ENCODE peak calls at places on chromosome 5, in seven cellular contexts. V is HFF-Myc, K is astrocyte, C is lung, Y is glutamatergic neuron, N is left ventricle myocardium inferior, B is adrenal gland. M is an unnamed sample.

GRCh38 chr5:141681695-141682641 is at the start of gene ARAP3:
- DNase-seq in N (peak), C (peak), K (peak), B (peak), V (no peak), Y (peak), M (peak)

GRCh38 chr5:132661231-132662003 is 3.4 kb downstream of the IL13 start:
- DNase-seq in Y (no peak), C (no peak), N (no peak), B (peak), K (no peak), V (no peak), M (no peak)

GRCh38 chr5:82499845-82500244 is 221.7 kb upstream of the RPS23 start:
- DNase-seq in Y (no peak), N (no peak), C (no peak), V (no peak), B (no peak), K (no peak), M (no peak)

GRCh38 chr5:68519135-68519534 is 303.6 kb downstream of the PIK3R1 start:
- DNase-seq in C (no peak), N (no peak), K (no peak), Y (no peak), V (no peak), B (no peak), M (no peak)

GRCh38 chr5:93741136-93741811 is at the start of gene POU5F2:
- DNase-seq in B (no peak), N (no peak), C (no peak), K (no peak), Y (no peak), V (no peak), M (no peak)

GRCh38 chr5:12659675-12660074 is 755.4 kb upstream of the CTNND2 start:
- DNase-seq in N (no peak), Y (no peak), C (no peak), K (no peak), V (no peak), B (no peak), M (no peak)

GRCh38 chr5:6732634-6733410 is 19.6 kb downstream of the TENT4A start:
- DNase-seq in C (no peak), N (peak), V (no peak), K (peak), B (peak), Y (peak), M (no peak)

GRCh38 chr5:153573326-153574033 is 83.0 kb downstream of the GRIA1 start:
- DNase-seq in Y (no peak), V (no peak), C (peak), N (peak), K (no peak), B (no peak), M (no peak)

GRCh38 chr5:178373711-178374110 is 141.1 kb upstream of the PHYKPL start:
- DNase-seq in C (no peak), N (no peak), B (no peak), K (no peak), Y (no peak), V (no peak), M (no peak)

GRCh38 chr5:61148516-61148915 is 13.8 kb downstream of the SMIM15 start:
- DNase-seq in C (no peak), N (no peak), K (no peak), Y (no peak), V (no peak), B (no peak), M (no peak)

GRCh38 chr5:31854625-31855526 is 215.9 kb downstream of the PDZD2 start:
- DNase-seq in V (no peak), C (peak), Y (peak), B (no peak), N (peak), K (peak), M (no peak)

GRCh38 chr5:55220433-55221185 is 6.5 kb downstream of the MCIDAS start:
- DNase-seq in C (no peak), K (no peak), N (no peak), B (no peak), V (no peak), Y (peak), M (no peak)

GRCh38 chr5:132258102-132259060 is 885 bp downstream of the PDLIM4 start:
- DNase-seq in K (peak), B (peak), C (no peak), Y (no peak), V (no peak), N (no peak), M (no peak)

GRCh38 chr5:43483210-43484048 is at the start of gene TMEM267:
- DNase-seq in K (peak), Y (peak), N (peak), C (peak), B (peak), V (peak), M (peak)

GRCh38 chr5:78699565-78700143 is 51.1 kb upstream of the LHFPL2 start:
- DNase-seq in B (peak), V (peak), N (no peak), C (no peak), Y (no peak), K (peak), M (no peak)

GRCh38 chr5:33588654-33589372 is 148.0 kb downstream of the TARS1 start:
- DNase-seq in B (no peak), N (no peak), Y (peak), V (no peak), C (no peak), K (no peak), M (no peak)

GRCh38 chr5:73682176-73682575 is 56.2 kb downstream of the ARHGEF28 start:
- DNase-seq in K (no peak), V (no peak), B (no peak), Y (no peak), N (no peak), C (no peak), M (no peak)

GRCh38 chr5:178554311-178554710 is 35.9 kb downstream of the COL23A1 start:
- DNase-seq in K (no peak), B (no peak), V (no peak), Y (no peak), N (no peak), C (no peak), M (no peak)

GRCh38 chr5:19175776-19176570 is 812.0 kb downstream of the CDH18 start:
- DNase-seq in Y (no peak), B (no peak), C (no peak), K (no peak), V (no peak), N (no peak), M (no peak)

GRCh38 chr5:109682383-109682782 is 7.3 kb upstream of the MAN2A1 start:
- DNase-seq in K (no peak), B (no peak), Y (no peak), V (no peak), C (no peak), N (no peak), M (no peak)

GRCh38 chr5:171474106-171474878 is 54.8 kb downstream of the FGF18 start:
- DNase-seq in C (no peak), Y (no peak), B (no peak), K (no peak), N (no peak), V (no peak), M (no peak)

GRCh38 chr5:51378061-51378409 is 5.2 kb upstream of the ISL1 start:
- DNase-seq in B (no peak), C (no peak), N (no peak), Y (no peak), K (no peak), V (no peak), M (no peak)

GRCh38 chr5:180197016-180197702 is 11.9 kb downstream of the RASGEF1C start:
- DNase-seq in K (no peak), V (no peak), Y (peak), N (no peak), C (no peak), B (peak), M (no peak)

GRCh38 chr5:125928663-125929062 is 494.5 kb upstream of the GRAMD2B start:
- DNase-seq in Y (no peak), B (no peak), C (no peak), N (no peak), V (no peak), K (peak), M (no peak)

GRCh38 chr5:33712664-33713063 is 179.1 kb downstream of the ADAMTS12 start:
- DNase-seq in V (no peak), Y (no peak), N (no peak), C (no peak), K (no peak), B (no peak), M (no peak)

GRCh38 chr5:164206196-164206595 is 700.8 kb downstream of the MAT2B start:
- DNase-seq in C (no peak), K (no peak), V (no peak), N (no peak), B (no peak), Y (no peak), M (no peak)

GRCh38 chr5:138438724-138439536 is at the start of gene REEP2:
- DNase-seq in K (peak), B (no peak), V (no peak), N (peak), C (no peak), Y (peak), M (peak)

GRCh38 chr5:139445325-139446170 is 6.2 kb upstream of the DNAJC18 start:
- DNase-seq in V (no peak), Y (no peak), C (no peak), N (no peak), K (peak), B (no peak), M (no peak)

GRCh38 chr5:146675700-146676099 is 159.7 kb upstream of the GPR151 start:
- DNase-seq in K (no peak), N (no peak), B (no peak), C (no peak), V (no peak), Y (no peak), M (no peak)

GRCh38 chr5:143177263-143177994 is 226.1 kb downstream of the NR3C1 start:
- DNase-seq in N (no peak), B (no peak), Y (no peak), C (no peak), K (peak), V (no peak), M (no peak)
- TF ChIP-seq CTCF in N (no peak), B (no peak), Y (no peak), C (no peak), K (no peak), V (no peak), M (no peak)

GRCh38 chr5:488744-489688 is 35.2 kb downstream of the SLC9A3 start:
- DNase-seq in B (no peak), C (no peak), V (no peak), N (no peak), K (no peak), Y (no peak), M (no peak)
- TF ChIP-seq CTCF in B (no peak), C (no peak), V (no peak), N (no peak), K (no peak), Y (no peak), M (no peak)

GRCh38 chr5:167254150-167254549 is 1037.3 kb upstream of the WWC1 start:
- DNase-seq in K (no peak), V (no peak), B (no peak), Y (no peak), N (no peak), C (no peak), M (no peak)
- TF ChIP-seq CTCF in K (no peak), V (no peak), B (no peak), Y (no peak), N (no peak), C (no peak), M (no peak)

DNA sequence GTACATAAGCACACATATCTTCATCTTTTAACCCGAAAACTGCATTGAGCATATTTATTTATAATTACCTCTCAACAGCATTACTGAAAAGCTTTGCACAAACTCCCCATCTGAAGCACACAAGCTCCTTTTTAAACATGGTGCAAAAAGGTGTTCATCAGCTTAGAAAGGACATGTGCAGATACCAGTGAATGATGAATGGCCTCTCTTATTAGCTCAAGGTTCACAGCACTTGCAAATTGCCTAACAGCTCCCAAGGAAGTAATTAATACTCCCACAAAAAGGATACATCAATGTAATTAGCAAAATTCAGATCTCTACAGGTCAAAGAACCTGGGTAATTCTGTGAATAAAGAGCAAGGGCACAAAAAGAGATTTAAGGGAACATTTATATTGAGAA is 422.0 kb downstream of the HINT1 start:
- DNase-seq in N (no peak), K (no peak), C (no peak), B (no peak), Y (no peak), V (no peak), M (no peak)
- TF ChIP-seq CTCF in N (no peak), K (no peak), C (no peak), B (no peak), Y (no peak), V (no peak), M (no peak)